ENCODE peak calls at places on chromosomes 11 and 22, in seven cellular contexts. One of them, this sample, is unnamed.

GRCh38 chr11:100851129-100851528 is 164.0 kb downstream of the ARHGAP42 start:
- DNase-seq in ovary: no peak
- DNase-seq in cardiac muscle cell: no peak
- DNase-seq in breast epithelium: no peak
- DNase-seq in brain microvascular endothelial cell: no peak
- DNase-seq in mesendoderm: no peak
- DNase-seq in right cardiac atrium: no peak
- DNase-seq in this sample: peak

GRCh38 chr11:124799384-124800225 is 601 bp downstream of the MSANTD2 start:
- DNase-seq in breast epithelium: no peak
- DNase-seq in brain microvascular endothelial cell: no peak
- DNase-seq in right cardiac atrium: peak
- DNase-seq in cardiac muscle cell: peak
- DNase-seq in mesendoderm: peak
- DNase-seq in ovary: peak
- DNase-seq in this sample: peak

GRCh38 chr11:3162410-3163240 is 2.5 kb downstream of the OSBPL5 start:
- DNase-seq in mesendoderm: no peak
- DNase-seq in right cardiac atrium: no peak
- DNase-seq in brain microvascular endothelial cell: no peak
- DNase-seq in ovary: no peak
- DNase-seq in breast epithelium: no peak
- DNase-seq in cardiac muscle cell: no peak
- DNase-seq in this sample: no peak

GRCh38 chr11:118651820-118652219 is 27.6 kb downstream of the TREH start:
- DNase-seq in cardiac muscle cell: no peak
- DNase-seq in mesendoderm: no peak
- DNase-seq in breast epithelium: no peak
- DNase-seq in right cardiac atrium: no peak
- DNase-seq in brain microvascular endothelial cell: no peak
- DNase-seq in ovary: no peak
- DNase-seq in this sample: no peak

GRCh38 chr22:37802310-37803194 is 5.2 kb upstream of the GCAT start:
- DNase-seq in mesendoderm: peak
- DNase-seq in right cardiac atrium: peak
- DNase-seq in brain microvascular endothelial cell: no peak
- DNase-seq in cardiac muscle cell: peak
- DNase-seq in ovary: peak
- DNase-seq in breast epithelium: peak
- DNase-seq in this sample: no peak

GRCh38 chr11:2298131-2298794 is 3.5 kb downstream of the C11orf21 start:
- DNase-seq in right cardiac atrium: no peak
- DNase-seq in mesendoderm: no peak
- DNase-seq in cardiac muscle cell: no peak
- DNase-seq in breast epithelium: peak
- DNase-seq in ovary: no peak
- DNase-seq in brain microvascular endothelial cell: no peak
- DNase-seq in this sample: no peak

GRCh38 chr22:30270841-30271240 is 4.2 kb upstream of the OSM start:
- DNase-seq in mesendoderm: no peak
- DNase-seq in ovary: no peak
- DNase-seq in brain microvascular endothelial cell: peak
- DNase-seq in breast epithelium: peak
- DNase-seq in cardiac muscle cell: no peak
- DNase-seq in right cardiac atrium: peak
- DNase-seq in this sample: no peak

GRCh38 chr11:10828407-10828806 is 19.7 kb upstream of the EIF4G2 start:
- DNase-seq in ovary: no peak
- DNase-seq in brain microvascular endothelial cell: no peak
- DNase-seq in mesendoderm: no peak
- DNase-seq in breast epithelium: no peak
- DNase-seq in right cardiac atrium: no peak
- DNase-seq in cardiac muscle cell: no peak
- DNase-seq in this sample: no peak

GRCh38 chr11:69242583-69242940 is 51.4 kb upstream of the MYEOV start:
- DNase-seq in brain microvascular endothelial cell: no peak
- DNase-seq in right cardiac atrium: no peak
- DNase-seq in mesendoderm: no peak
- DNase-seq in ovary: no peak
- DNase-seq in cardiac muscle cell: no peak
- DNase-seq in breast epithelium: no peak
- DNase-seq in this sample: no peak

GRCh38 chr22:17158568-17159503 is at the start of gene HDHD5:
- DNase-seq in mesendoderm: peak
- DNase-seq in brain microvascular endothelial cell: peak
- DNase-seq in ovary: peak
- DNase-seq in right cardiac atrium: peak
- DNase-seq in cardiac muscle cell: peak
- DNase-seq in breast epithelium: peak
- DNase-seq in this sample: peak

GRCh38 chr11:1782831-1783724 is 19.4 kb upstream of the CTSD start:
- DNase-seq in cardiac muscle cell: no peak
- DNase-seq in breast epithelium: no peak
- DNase-seq in brain microvascular endothelial cell: no peak
- DNase-seq in ovary: no peak
- DNase-seq in mesendoderm: no peak
- DNase-seq in right cardiac atrium: no peak
- DNase-seq in this sample: no peak

GRCh38 chr22:31425331-31426050 is 26.1 kb downstream of the DRG1 start:
- DNase-seq in mesendoderm: no peak
- DNase-seq in cardiac muscle cell: no peak
- DNase-seq in right cardiac atrium: no peak
- DNase-seq in breast epithelium: no peak
- DNase-seq in ovary: no peak
- DNase-seq in brain microvascular endothelial cell: no peak
- DNase-seq in this sample: no peak

GRCh38 chr22:16783930-16784354 is 41.3 kb downstream of the XKR3 start:
- DNase-seq in mesendoderm: peak
- DNase-seq in breast epithelium: no peak
- DNase-seq in cardiac muscle cell: no peak
- DNase-seq in right cardiac atrium: no peak
- DNase-seq in ovary: no peak
- DNase-seq in brain microvascular endothelial cell: no peak
- DNase-seq in this sample: peak

GRCh38 chr22:40450651-40451050 is 80.3 kb downstream of the SGSM3 start:
- DNase-seq in right cardiac atrium: no peak
- DNase-seq in brain microvascular endothelial cell: no peak
- DNase-seq in cardiac muscle cell: no peak
- DNase-seq in mesendoderm: no peak
- DNase-seq in breast epithelium: no peak
- DNase-seq in ovary: no peak
- DNase-seq in this sample: no peak

GRCh38 chr11:82969811-82970210 is 68.3 kb downstream of the DDIAS start:
- DNase-seq in mesendoderm: no peak
- DNase-seq in cardiac muscle cell: no peak
- DNase-seq in brain microvascular endothelial cell: no peak
- DNase-seq in right cardiac atrium: no peak
- DNase-seq in ovary: no peak
- DNase-seq in breast epithelium: no peak
- DNase-seq in this sample: no peak

GRCh38 chr11:34514597-34514996 is 1.0 kb upstream of the ELF5 start:
- DNase-seq in mesendoderm: no peak
- DNase-seq in ovary: no peak
- DNase-seq in cardiac muscle cell: no peak
- DNase-seq in breast epithelium: no peak
- DNase-seq in right cardiac atrium: no peak
- DNase-seq in brain microvascular endothelial cell: no peak
- DNase-seq in this sample: no peak

GRCh38 chr22:49427341-49427740 is 400.3 kb downstream of the BRD1 start:
- DNase-seq in right cardiac atrium: no peak
- DNase-seq in breast epithelium: no peak
- DNase-seq in brain microvascular endothelial cell: no peak
- DNase-seq in cardiac muscle cell: no peak
- DNase-seq in ovary: no peak
- DNase-seq in mesendoderm: no peak
- DNase-seq in this sample: no peak

GRCh38 chr11:94219771-94220170 is 84.6 kb upstream of the IZUMO1R start:
- DNase-seq in breast epithelium: no peak
- DNase-seq in brain microvascular endothelial cell: no peak
- DNase-seq in ovary: no peak
- DNase-seq in right cardiac atrium: no peak
- DNase-seq in mesendoderm: peak
- DNase-seq in cardiac muscle cell: no peak
- DNase-seq in this sample: no peak

GRCh38 chr22:37604074-37604473 is 4.6 kb upstream of the GGA1 start:
- DNase-seq in mesendoderm: no peak
- DNase-seq in brain microvascular endothelial cell: no peak
- DNase-seq in right cardiac atrium: no peak
- DNase-seq in breast epithelium: no peak
- DNase-seq in ovary: no peak
- DNase-seq in cardiac muscle cell: no peak
- DNase-seq in this sample: no peak

GRCh38 chr11:4090258-4090657 is 4.3 kb upstream of the RRM1 start:
- DNase-seq in cardiac muscle cell: no peak
- DNase-seq in mesendoderm: no peak
- DNase-seq in brain microvascular endothelial cell: no peak
- DNase-seq in right cardiac atrium: no peak
- DNase-seq in ovary: no peak
- DNase-seq in breast epithelium: no peak
- DNase-seq in this sample: no peak

GRCh38 chr11:96607890-96608558 is 218.2 kb downstream of the JRKL start:
- DNase-seq in mesendoderm: peak
- DNase-seq in breast epithelium: no peak
- DNase-seq in cardiac muscle cell: no peak
- DNase-seq in brain microvascular endothelial cell: no peak
- DNase-seq in right cardiac atrium: no peak
- DNase-seq in ovary: no peak
- DNase-seq in this sample: peak

GRCh38 chr11:124311269-124311668 is 2.5 kb downstream of the OR8D1 start:
- DNase-seq in mesendoderm: no peak
- DNase-seq in cardiac muscle cell: no peak
- DNase-seq in ovary: no peak
- DNase-seq in breast epithelium: no peak
- DNase-seq in right cardiac atrium: no peak
- DNase-seq in brain microvascular endothelial cell: no peak
- DNase-seq in this sample: no peak

GRCh38 chr11:33554219-33554618 is 146.4 kb downstream of the C11orf91 start:
- DNase-seq in ovary: no peak
- DNase-seq in brain microvascular endothelial cell: no peak
- DNase-seq in right cardiac atrium: no peak
- DNase-seq in breast epithelium: no peak
- DNase-seq in cardiac muscle cell: no peak
- DNase-seq in mesendoderm: no peak
- DNase-seq in this sample: no peak

GRCh38 chr11:76205252-76206076 is 838 bp downstream of the WNT11 start:
- DNase-seq in breast epithelium: no peak
- DNase-seq in cardiac muscle cell: peak
- DNase-seq in brain microvascular endothelial cell: no peak
- DNase-seq in right cardiac atrium: peak
- DNase-seq in mesendoderm: peak
- DNase-seq in ovary: no peak
- DNase-seq in this sample: no peak

GRCh38 chr11:30346068-30346688 is 23.3 kb downstream of the ARL14EP start:
- DNase-seq in cardiac muscle cell: peak
- DNase-seq in brain microvascular endothelial cell: peak
- DNase-seq in right cardiac atrium: no peak
- DNase-seq in ovary: no peak
- DNase-seq in breast epithelium: no peak
- DNase-seq in mesendoderm: peak
- DNase-seq in this sample: peak

GRCh38 chr22:28911777-28912669 is 28.7 kb downstream of the ZNRF3 start:
- DNase-seq in mesendoderm: peak
- DNase-seq in right cardiac atrium: no peak
- DNase-seq in breast epithelium: no peak
- DNase-seq in brain microvascular endothelial cell: no peak
- DNase-seq in cardiac muscle cell: no peak
- DNase-seq in ovary: no peak
- DNase-seq in this sample: no peak
- H3K27ac ChIP-seq in mesendoderm: peak
- H3K27ac ChIP-seq in right cardiac atrium: peak
- H3K27ac ChIP-seq in breast epithelium: peak
- H3K27ac ChIP-seq in brain microvascular endothelial cell: no peak
- H3K27ac ChIP-seq in cardiac muscle cell: peak
- H3K27ac ChIP-seq in ovary: peak
- H3K27ac ChIP-seq in this sample: no peak

GRCh38 chr11:110903830-110904229 is 191.6 kb upstream of the ARHGAP20 start:
- DNase-seq in cardiac muscle cell: no peak
- DNase-seq in brain microvascular endothelial cell: peak
- DNase-seq in right cardiac atrium: no peak
- DNase-seq in ovary: no peak
- DNase-seq in mesendoderm: peak
- DNase-seq in breast epithelium: no peak
- DNase-seq in this sample: no peak
- H3K27ac ChIP-seq in cardiac muscle cell: no peak
- H3K27ac ChIP-seq in brain microvascular endothelial cell: no peak
- H3K27ac ChIP-seq in right cardiac atrium: no peak
- H3K27ac ChIP-seq in ovary: no peak
- H3K27ac ChIP-seq in mesendoderm: no peak
- H3K27ac ChIP-seq in breast epithelium: no peak
- H3K27ac ChIP-seq in this sample: no peak

DNA sequence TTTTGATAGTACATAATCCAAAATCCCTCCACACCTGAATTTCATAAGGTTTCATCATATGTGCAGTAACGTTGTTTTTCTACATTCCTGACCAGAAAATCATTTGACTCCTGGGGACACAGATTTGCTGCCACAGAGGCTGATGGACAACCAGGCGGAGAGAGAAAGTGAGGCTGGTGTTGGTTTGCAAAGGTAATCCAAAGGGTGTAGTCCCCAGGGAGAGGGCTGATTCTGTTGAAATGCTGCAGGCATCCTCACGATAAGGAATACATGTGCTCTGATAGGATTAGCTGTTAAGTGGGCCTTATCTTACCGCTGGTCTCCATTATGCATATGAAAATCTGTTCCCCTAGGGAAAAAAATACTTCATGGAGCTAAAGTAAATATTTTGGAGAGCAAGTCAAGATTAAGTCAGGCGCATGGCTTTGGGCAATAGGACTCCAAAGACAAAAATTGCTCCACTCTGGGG is 8.1 kb downstream of the APOL6 start:
- DNase-seq in ovary: no peak
- DNase-seq in right cardiac atrium: no peak
- DNase-seq in breast epithelium: no peak
- DNase-seq in mesendoderm: peak
- DNase-seq in brain microvascular endothelial cell: no peak
- DNase-seq in cardiac muscle cell: no peak
- DNase-seq in this sample: no peak
- H3K27ac ChIP-seq in ovary: no peak
- H3K27ac ChIP-seq in right cardiac atrium: no peak
- H3K27ac ChIP-seq in breast epithelium: no peak
- H3K27ac ChIP-seq in mesendoderm: no peak
- H3K27ac ChIP-seq in brain microvascular endothelial cell: no peak
- H3K27ac ChIP-seq in cardiac muscle cell: no peak
- H3K27ac ChIP-seq in this sample: no peak

DNA sequence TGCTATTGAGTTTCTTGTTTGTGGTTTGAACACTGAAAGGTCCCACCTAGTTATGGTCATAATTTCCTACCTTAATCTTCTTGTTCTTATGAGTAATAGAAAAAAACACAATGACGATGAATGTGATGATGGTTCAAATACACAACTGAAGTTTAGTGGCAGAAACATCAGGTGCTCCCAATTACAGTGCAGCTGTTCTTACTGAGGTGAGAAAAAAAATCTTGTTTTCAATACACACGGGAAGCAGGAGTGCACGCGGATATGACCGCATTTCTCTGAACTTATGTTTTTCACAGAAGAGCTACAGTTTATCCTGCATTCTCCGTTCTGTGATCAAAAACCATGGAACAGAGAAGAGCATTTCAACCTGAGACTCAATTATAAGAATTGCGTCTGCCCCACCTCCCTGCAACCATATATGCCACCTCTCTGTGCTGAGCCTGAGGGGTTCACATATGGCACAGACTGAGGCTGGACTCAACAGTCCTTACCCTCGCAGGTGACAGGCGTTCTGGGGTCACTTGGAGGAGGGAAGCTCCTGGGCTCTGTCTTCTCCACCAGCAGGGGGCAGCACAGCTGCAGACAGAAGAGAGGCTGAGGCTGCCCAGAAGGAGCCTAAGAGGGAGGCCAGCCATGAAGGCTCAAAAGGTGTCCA is 99.7 kb upstream of the IGLL5 start:
- DNase-seq in breast epithelium: no peak
- DNase-seq in brain microvascular endothelial cell: peak
- DNase-seq in ovary: no peak
- DNase-seq in cardiac muscle cell: no peak
- DNase-seq in mesendoderm: peak
- DNase-seq in right cardiac atrium: peak
- DNase-seq in this sample: no peak
- H3K27ac ChIP-seq in breast epithelium: no peak
- H3K27ac ChIP-seq in brain microvascular endothelial cell: peak
- H3K27ac ChIP-seq in ovary: no peak
- H3K27ac ChIP-seq in cardiac muscle cell: no peak
- H3K27ac ChIP-seq in mesendoderm: no peak
- H3K27ac ChIP-seq in right cardiac atrium: no peak
- H3K27ac ChIP-seq in this sample: no peak

This sample was measured in RWPE1.